ENCODE peak calls at places on chromosome 22, in six cellular contexts. G, Q, Y, U, T and C are unnamed samples.

GRCh38 chr22:19501897-19502447 is 22.2 kb downstream of the CLDN5 start:
- DNase-seq in G (no peak), Q (no peak), U (no peak), T (no peak), Y (no peak), C (no peak)

GRCh38 chr22:44170470-44170869 is 10.3 kb upstream of the PARVG start:
- DNase-seq in G (no peak), T (no peak), U (no peak), Y (no peak), Q (no peak), C (no peak)

GRCh38 chr22:39264344-39265116 is 19.7 kb upstream of the PDGFB start:
- DNase-seq in Y (no peak), G (no peak), Q (no peak), T (no peak), U (no peak), C (no peak)

GRCh38 chr22:25497269-25497668 is 67.2 kb upstream of the GRK3 start:
- DNase-seq in G (no peak), Q (no peak), U (no peak), Y (no peak), T (peak; percentile 35), C (no peak)

GRCh38 chr22:26322179-26322905 is 106.7 kb upstream of the ASPHD2 start:
- DNase-seq in Q (no peak), T (peak; percentile 98), U (no peak), Y (no peak), G (no peak), C (no peak)

GRCh38 chr22:31753005-31753633 is 700 bp upstream of the DEPDC5 start:
- DNase-seq in U (peak; percentile 65), Y (no peak), G (no peak), T (no peak), Q (no peak), C (peak; percentile 64)

GRCh38 chr22:39428597-39429071 is 28.2 kb upstream of the MGAT3 start:
- DNase-seq in Q (no peak), U (no peak), Y (no peak), T (no peak), G (no peak), C (no peak)

GRCh38 chr22:31870890-31871289 is 73.4 kb upstream of the YWHAH start:
- DNase-seq in T (peak; percentile 90), Y (no peak), G (no peak), U (no peak), Q (peak; percentile 59), C (no peak)

GRCh38 chr22:17109976-17110375 is 11.2 kb downstream of the TMEM121B start:
- DNase-seq in Y (no peak), U (no peak), G (no peak), T (no peak), Q (no peak), C (no peak)

GRCh38 chr22:40040927-40041326 is 46.2 kb downstream of the FAM83F start:
- DNase-seq in G (no peak), U (no peak), Q (peak; percentile 79), T (peak; percentile 77), Y (no peak), C (no peak)

GRCh38 chr22:20728523-20729190 is 45.3 kb upstream of the SERPIND1 start:
- DNase-seq in Q (no peak), G (no peak), U (no peak), T (no peak), Y (no peak), C (no peak)

GRCh38 chr22:50203288-50203687 is 2.5 kb downstream of the SELENOO start:
- DNase-seq in T (no peak), Y (no peak), Q (no peak), U (no peak), G (no peak), C (no peak)

GRCh38 chr22:39278040-39278439 is 33.3 kb upstream of the PDGFB start:
- DNase-seq in U (no peak), T (no peak), Q (peak; percentile 51), G (no peak), Y (no peak), C (no peak)

GRCh38 chr22:38981005-38981658 is 1.0 kb upstream of the APOBEC3B start:
- DNase-seq in Q (peak; percentile 8), Y (peak; percentile 6), T (peak; percentile 36), U (no peak), G (no peak), C (no peak)